ENCODE peak calls at places on chromosome 14, in nine cellular contexts. L is T47D, T is GOT3, R is ovary, M is activated T-helper 1 cell treated with Interleukin-2 at 50 U/mL for 16 hours, P is GM12864, Y is T-helper 17 cell, O is GM23248, S is T follicular helper cell. A is an unnamed sample.

GRCh38 chr14:74882103-74882920 is 596 bp downstream of the DLST start:
- DNase-seq in L (peak), T (no peak), R (no peak), M (peak), P (no peak), Y (peak), O (peak), S (peak), A (no peak)

GRCh38 chr14:24098927-24099813 is 5.1 kb downstream of the PCK2 start:
- DNase-seq in L (no peak), T (no peak), R (peak), M (no peak), P (no peak), Y (no peak), O (no peak), S (no peak), A (no peak)

GRCh38 chr14:103931422-103931821 is 3.2 kb downstream of the TDRD9 start:
- DNase-seq in L (no peak), T (no peak), R (no peak), M (no peak), P (no peak), Y (no peak), O (no peak), S (no peak), A (peak)

GRCh38 chr14:85437143-85437542 is 92.8 kb upstream of the FLRT2 start:
- DNase-seq in L (no peak), T (no peak), R (no peak), M (no peak), P (no peak), Y (no peak), O (peak), S (no peak), A (no peak)

GRCh38 chr14:105389534-105389933 is 8.8 kb upstream of the TEX22 start:
- DNase-seq in L (no peak), T (no peak), R (no peak), M (no peak), P (no peak), Y (no peak), O (no peak), S (no peak), A (no peak)

GRCh38 chr14:61153914-61154545 is 127.1 kb downstream of the TMEM30B start:
- DNase-seq in L (no peak), T (no peak), R (no peak), M (no peak), P (no peak), Y (no peak), O (no peak), S (no peak), A (no peak)

GRCh38 chr14:106417224-106418049 is 891.1 kb downstream of the TMEM121 start:
- DNase-seq in L (no peak), T (no peak), R (peak), M (peak), P (peak), Y (peak), O (peak), S (peak), A (no peak)

GRCh38 chr14:54857830-54858269 is 44.8 kb downstream of the GCH1 start:
- DNase-seq in L (no peak), T (no peak), R (no peak), M (no peak), P (peak), Y (no peak), O (no peak), S (no peak), A (peak)

GRCh38 chr14:80310950-80311349 is 99.6 kb upstream of the DIO2 start:
- DNase-seq in L (no peak), T (no peak), R (no peak), M (no peak), P (no peak), Y (no peak), O (peak), S (no peak), A (no peak)

GRCh38 chr14:34051966-34052657 is 101.2 kb upstream of the EGLN3 start:
- DNase-seq in L (no peak), T (no peak), R (no peak), M (no peak), P (no peak), Y (no peak), O (peak), S (no peak), A (no peak)

GRCh38 chr14:67757175-67757574 is 55.5 kb downstream of the RDH12 start:
- DNase-seq in L (no peak), T (no peak), R (no peak), M (no peak), P (no peak), Y (no peak), O (no peak), S (no peak), A (no peak)

GRCh38 chr14:30291216-30291615 is 267.7 kb upstream of the G2E3 start:
- DNase-seq in L (no peak), T (no peak), R (no peak), M (no peak), P (no peak), Y (no peak), O (peak), S (no peak), A (no peak)

GRCh38 chr14:98173291-98173690 is 1098.7 kb downstream of the BCL11B start:
- DNase-seq in L (no peak), T (no peak), R (no peak), M (peak), P (no peak), Y (peak), O (no peak), S (peak), A (no peak)

GRCh38 chr14:76331328-76332011 is 44.5 kb upstream of the ESRRB start:
- DNase-seq in L (no peak), T (no peak), R (no peak), M (no peak), P (no peak), Y (no peak), O (no peak), S (no peak), A (no peak)

GRCh38 chr14:54105898-54106297 is 149.3 kb upstream of the BMP4 start:
- DNase-seq in L (no peak), T (no peak), R (no peak), M (no peak), P (no peak), Y (no peak), O (no peak), S (no peak), A (no peak)

GRCh38 chr14:68373847-68374582 is 418.9 kb downstream of the ZFP36L1 start:
- DNase-seq in L (no peak), T (no peak), R (no peak), M (no peak), P (no peak), Y (no peak), O (no peak), S (no peak), A (no peak)

GRCh38 chr14:97602438-97603117 is 805.4 kb downstream of the VRK1 start:
- DNase-seq in L (no peak), T (no peak), R (no peak), M (peak), P (no peak), Y (peak), O (no peak), S (peak), A (no peak)

GRCh38 chr14:36767603-36768281 is 106.1 kb downstream of the PAX9 start:
- DNase-seq in L (no peak), T (no peak), R (no peak), M (no peak), P (no peak), Y (no peak), O (peak), S (no peak), A (no peak)

GRCh38 chr14:36105401-36105800 is 71.1 kb downstream of the PTCSC3 start:
- DNase-seq in L (no peak), T (no peak), R (no peak), M (no peak), P (no peak), Y (no peak), O (peak), S (no peak), A (no peak)

GRCh38 chr14:53226553-53226952 is 73.4 kb upstream of the DDHD1 start:
- DNase-seq in L (no peak), T (no peak), R (no peak), M (no peak), P (no peak), Y (no peak), O (no peak), S (no peak), A (no peak)

GRCh38 chr14:32940066-32940651 is 1.5 kb downstream of the NPAS3 start:
- DNase-seq in L (no peak), T (no peak), R (no peak), M (no peak), P (no peak), Y (no peak), O (peak), S (no peak), A (no peak)

GRCh38 chr14:90805662-90806548 is 10.3 kb downstream of the TTC7B start:
- DNase-seq in L (no peak), T (no peak), R (peak), M (no peak), P (no peak), Y (no peak), O (peak), S (no peak), A (no peak)

GRCh38 chr14:73833024-73833423 is 18.6 kb upstream of the PTGR2 start:
- DNase-seq in L (no peak), T (no peak), R (no peak), M (no peak), P (no peak), Y (no peak), O (peak), S (no peak), A (no peak)

GRCh38 chr14:54762296-54762695 is 140.3 kb downstream of the GCH1 start:
- DNase-seq in L (no peak), T (no peak), R (no peak), M (no peak), P (no peak), Y (no peak), O (peak), S (no peak), A (no peak)

GRCh38 chr14:32047791-32048190 is 29.3 kb upstream of the ARHGAP5 start:
- DNase-seq in L (no peak), T (no peak), R (no peak), M (no peak), P (no peak), Y (no peak), O (peak), S (no peak), A (no peak)

GRCh38 chr14:65999865-66000264 is 486.3 kb upstream of the CCDC196 start:
- DNase-seq in L (no peak), T (no peak), R (no peak), M (no peak), P (no peak), Y (no peak), O (no peak), S (no peak), A (no peak)

GRCh38 chr14:94904636-94905035 is 134.7 kb upstream of the GSC start:
- DNase-seq in L (no peak), T (no peak), R (no peak), M (no peak), P (no peak), Y (no peak), O (peak), S (no peak), A (no peak)

GRCh38 chr14:37197421-37198272 is at the start of gene MIPOL1:
- DNase-seq in L (peak), T (peak), R (peak), M (no peak), P (no peak), Y (no peak), O (peak), S (no peak), A (no peak)

GRCh38 chr14:54632452-54632851 is 65.5 kb downstream of the SAMD4A start:
- DNase-seq in L (no peak), T (no peak), R (no peak), M (no peak), P (no peak), Y (no peak), O (no peak), S (no peak), A (no peak)

GRCh38 chr14:79544671-79545070 is 666.6 kb downstream of the DIO2 start:
- DNase-seq in L (no peak), T (no peak), R (no peak), M (no peak), P (no peak), Y (no peak), O (peak), S (no peak), A (no peak)

GRCh38 chr14:90140298-90140955 is 78.6 kb downstream of the KCNK13 start:
- DNase-seq in L (no peak), T (no peak), R (no peak), M (no peak), P (no peak), Y (no peak), O (no peak), S (no peak), A (no peak)

GRCh38 chr14:33229269-33229924 is 290.7 kb downstream of the NPAS3 start:
- DNase-seq in L (no peak), T (no peak), R (no peak), M (no peak), P (no peak), Y (no peak), O (peak), S (no peak), A (no peak)

GRCh38 chr14:56555921-56556570 is 23.6 kb upstream of the TMEM260 start:
- DNase-seq in L (peak), T (no peak), R (no peak), M (no peak), P (no peak), Y (no peak), O (peak), S (no peak), A (no peak)

A was measured in SIG-M5.